ENCODE peak calls at places on chromosomes 16 and 17, in four cellular contexts. One of them, this sample, is unnamed.
A peak's percentile ranks its signal among the peaks of the same experiment; 100 is the strongest.

GRCh38 chr17:19306160-19307111 is 56.1 kb downstream of the B9D1 start:
- DNase-seq in astrocyte of the hippocampus: no peak
- DNase-seq in stimulated activated CD4-positive, alpha-beta T cell treated with anti-CD3 and anti-CD28 coated beads, Interleukin-15, amount 100 ng/mL, for 24 hours: peak; percentile 31
- DNase-seq in GM23338: no peak
- DNase-seq in this sample: no peak

GRCh38 chr17:68198931-68199836 is 48.7 kb upstream of the AMZ2 start:
- DNase-seq in astrocyte of the hippocampus: peak; percentile 39
- DNase-seq in stimulated activated CD4-positive, alpha-beta T cell treated with anti-CD3 and anti-CD28 coated beads, Interleukin-15, amount 100 ng/mL, for 24 hours: peak; percentile 67
- DNase-seq in GM23338: peak; percentile 58
- DNase-seq in this sample: no peak

GRCh38 chr17:69733171-69734014 is 318.9 kb downstream of the MAP2K6 start:
- DNase-seq in astrocyte of the hippocampus: peak; percentile 75
- DNase-seq in stimulated activated CD4-positive, alpha-beta T cell treated with anti-CD3 and anti-CD28 coated beads, Interleukin-15, amount 100 ng/mL, for 24 hours: no peak
- DNase-seq in GM23338: no peak
- DNase-seq in this sample: no peak

GRCh38 chr17:4152471-4152870 is 9.5 kb downstream of the CYB5D2 start:
- DNase-seq in astrocyte of the hippocampus: peak; percentile 25
- DNase-seq in stimulated activated CD4-positive, alpha-beta T cell treated with anti-CD3 and anti-CD28 coated beads, Interleukin-15, amount 100 ng/mL, for 24 hours: no peak
- DNase-seq in GM23338: no peak
- DNase-seq in this sample: no peak

GRCh38 chr17:83155128-83156081 is 76.0 kb downstream of the METRNL start:
- DNase-seq in astrocyte of the hippocampus: no peak
- DNase-seq in stimulated activated CD4-positive, alpha-beta T cell treated with anti-CD3 and anti-CD28 coated beads, Interleukin-15, amount 100 ng/mL, for 24 hours: peak; percentile 39
- DNase-seq in GM23338: no peak
- DNase-seq in this sample: peak; percentile 98

GRCh38 chr17:50459081-50459676 is 9.5 kb downstream of the CHAD start:
- DNase-seq in astrocyte of the hippocampus: no peak
- DNase-seq in stimulated activated CD4-positive, alpha-beta T cell treated with anti-CD3 and anti-CD28 coated beads, Interleukin-15, amount 100 ng/mL, for 24 hours: no peak
- DNase-seq in GM23338: no peak
- DNase-seq in this sample: no peak

GRCh38 chr16:22198547-22199293 is 7.4 kb upstream of the EEF2K start:
- DNase-seq in astrocyte of the hippocampus: no peak
- DNase-seq in stimulated activated CD4-positive, alpha-beta T cell treated with anti-CD3 and anti-CD28 coated beads, Interleukin-15, amount 100 ng/mL, for 24 hours: no peak
- DNase-seq in GM23338: no peak
- DNase-seq in this sample: no peak

GRCh38 chr16:81639931-81640680 is 139.0 kb upstream of the PLCG2 start:
- DNase-seq in astrocyte of the hippocampus: no peak
- DNase-seq in stimulated activated CD4-positive, alpha-beta T cell treated with anti-CD3 and anti-CD28 coated beads, Interleukin-15, amount 100 ng/mL, for 24 hours: no peak
- DNase-seq in GM23338: no peak
- DNase-seq in this sample: no peak

GRCh38 chr16:89826531-89827382 is 1.5 kb upstream of the SPIRE2 start:
- DNase-seq in astrocyte of the hippocampus: no peak
- DNase-seq in stimulated activated CD4-positive, alpha-beta T cell treated with anti-CD3 and anti-CD28 coated beads, Interleukin-15, amount 100 ng/mL, for 24 hours: no peak
- DNase-seq in GM23338: no peak
- DNase-seq in this sample: no peak

GRCh38 chr16:10906914-10907756 is 30.1 kb downstream of the CIITA start:
- DNase-seq in astrocyte of the hippocampus: peak; percentile 52
- DNase-seq in stimulated activated CD4-positive, alpha-beta T cell treated with anti-CD3 and anti-CD28 coated beads, Interleukin-15, amount 100 ng/mL, for 24 hours: no peak
- DNase-seq in GM23338: peak; percentile 27
- DNase-seq in this sample: no peak

GRCh38 chr17:76395980-76396379 is 11.6 kb downstream of the SPHK1 start:
- DNase-seq in astrocyte of the hippocampus: no peak
- DNase-seq in stimulated activated CD4-positive, alpha-beta T cell treated with anti-CD3 and anti-CD28 coated beads, Interleukin-15, amount 100 ng/mL, for 24 hours: no peak
- DNase-seq in GM23338: no peak
- DNase-seq in this sample: no peak

GRCh38 chr16:77190478-77191258 is at the start of gene MON1B:
- DNase-seq in astrocyte of the hippocampus: peak; percentile 99
- DNase-seq in stimulated activated CD4-positive, alpha-beta T cell treated with anti-CD3 and anti-CD28 coated beads, Interleukin-15, amount 100 ng/mL, for 24 hours: peak; percentile 94
- DNase-seq in GM23338: peak; percentile 98
- DNase-seq in this sample: peak; percentile 98

GRCh38 chr17:72193395-72194106 is 72.7 kb downstream of the SOX9 start:
- DNase-seq in astrocyte of the hippocampus: no peak
- DNase-seq in stimulated activated CD4-positive, alpha-beta T cell treated with anti-CD3 and anti-CD28 coated beads, Interleukin-15, amount 100 ng/mL, for 24 hours: no peak
- DNase-seq in GM23338: no peak
- DNase-seq in this sample: no peak

GRCh38 chr17:68184141-68184571 is 63.7 kb upstream of the AMZ2 start:
- DNase-seq in astrocyte of the hippocampus: peak; percentile 81
- DNase-seq in stimulated activated CD4-positive, alpha-beta T cell treated with anti-CD3 and anti-CD28 coated beads, Interleukin-15, amount 100 ng/mL, for 24 hours: no peak
- DNase-seq in GM23338: peak; percentile 50
- DNase-seq in this sample: peak; percentile 79

GRCh38 chr17:50631908-50632571 is 2.6 kb upstream of the ABCC3 start:
- DNase-seq in astrocyte of the hippocampus: no peak
- DNase-seq in stimulated activated CD4-positive, alpha-beta T cell treated with anti-CD3 and anti-CD28 coated beads, Interleukin-15, amount 100 ng/mL, for 24 hours: no peak
- DNase-seq in GM23338: no peak
- DNase-seq in this sample: no peak

GRCh38 chr17:37769050-37769449 is 24.2 kb upstream of the HNF1B start:
- DNase-seq in astrocyte of the hippocampus: no peak
- DNase-seq in stimulated activated CD4-positive, alpha-beta T cell treated with anti-CD3 and anti-CD28 coated beads, Interleukin-15, amount 100 ng/mL, for 24 hours: no peak
- DNase-seq in GM23338: no peak
- DNase-seq in this sample: no peak

GRCh38 chr17:78892936-78893379 is 10.0 kb downstream of the CEP295NL start:
- DNase-seq in astrocyte of the hippocampus: no peak
- DNase-seq in stimulated activated CD4-positive, alpha-beta T cell treated with anti-CD3 and anti-CD28 coated beads, Interleukin-15, amount 100 ng/mL, for 24 hours: no peak
- DNase-seq in GM23338: no peak
- DNase-seq in this sample: no peak

GRCh38 chr16:10466861-10467260 is 81.0 kb downstream of the ATF7IP2 start:
- DNase-seq in astrocyte of the hippocampus: no peak
- DNase-seq in stimulated activated CD4-positive, alpha-beta T cell treated with anti-CD3 and anti-CD28 coated beads, Interleukin-15, amount 100 ng/mL, for 24 hours: no peak
- DNase-seq in GM23338: no peak
- DNase-seq in this sample: no peak

GRCh38 chr17:74972107-74972972 is at the start of gene HID1:
- DNase-seq in astrocyte of the hippocampus: peak; percentile 52
- DNase-seq in stimulated activated CD4-positive, alpha-beta T cell treated with anti-CD3 and anti-CD28 coated beads, Interleukin-15, amount 100 ng/mL, for 24 hours: peak; percentile 82
- DNase-seq in GM23338: peak; percentile 89
- DNase-seq in this sample: no peak

GRCh38 chr17:66915204-66915611 is 49.3 kb upstream of the CACNG4 start:
- DNase-seq in astrocyte of the hippocampus: peak; percentile 43
- DNase-seq in stimulated activated CD4-positive, alpha-beta T cell treated with anti-CD3 and anti-CD28 coated beads, Interleukin-15, amount 100 ng/mL, for 24 hours: no peak
- DNase-seq in GM23338: peak; percentile 31
- DNase-seq in this sample: no peak

GRCh38 chr17:948284-948852 is 31.2 kb downstream of the NXN start:
- DNase-seq in astrocyte of the hippocampus: peak; percentile 65
- DNase-seq in stimulated activated CD4-positive, alpha-beta T cell treated with anti-CD3 and anti-CD28 coated beads, Interleukin-15, amount 100 ng/mL, for 24 hours: no peak
- DNase-seq in GM23338: peak; percentile 83
- DNase-seq in this sample: peak; percentile 89

GRCh38 chr16:58678716-58679115 is 5.9 kb downstream of the SLC38A7 start:
- DNase-seq in astrocyte of the hippocampus: peak; percentile 64
- DNase-seq in stimulated activated CD4-positive, alpha-beta T cell treated with anti-CD3 and anti-CD28 coated beads, Interleukin-15, amount 100 ng/mL, for 24 hours: peak; percentile 19
- DNase-seq in GM23338: no peak
- DNase-seq in this sample: no peak

GRCh38 chr17:19440421-19440820 is 29.4 kb downstream of the RNF112 start:
- DNase-seq in astrocyte of the hippocampus: no peak
- DNase-seq in stimulated activated CD4-positive, alpha-beta T cell treated with anti-CD3 and anti-CD28 coated beads, Interleukin-15, amount 100 ng/mL, for 24 hours: peak; percentile 25
- DNase-seq in GM23338: no peak
- DNase-seq in this sample: no peak

GRCh38 chr16:28915181-28915580 is 9.9 kb downstream of the RABEP2 start:
- DNase-seq in astrocyte of the hippocampus: peak; percentile 29
- DNase-seq in stimulated activated CD4-positive, alpha-beta T cell treated with anti-CD3 and anti-CD28 coated beads, Interleukin-15, amount 100 ng/mL, for 24 hours: no peak
- DNase-seq in GM23338: no peak
- DNase-seq in this sample: no peak

GRCh38 chr16:85513649-85514048 is 99.5 kb upstream of the GSE1 start:
- DNase-seq in astrocyte of the hippocampus: no peak
- DNase-seq in stimulated activated CD4-positive, alpha-beta T cell treated with anti-CD3 and anti-CD28 coated beads, Interleukin-15, amount 100 ng/mL, for 24 hours: no peak
- DNase-seq in GM23338: no peak
- DNase-seq in this sample: no peak

GRCh38 chr17:36813957-36814356 is 123.3 kb upstream of the LHX1 start:
- DNase-seq in astrocyte of the hippocampus: no peak
- DNase-seq in stimulated activated CD4-positive, alpha-beta T cell treated with anti-CD3 and anti-CD28 coated beads, Interleukin-15, amount 100 ng/mL, for 24 hours: no peak
- DNase-seq in GM23338: no peak
- DNase-seq in this sample: no peak

GRCh38 chr17:79306688-79307323 is 232.2 kb downstream of the ENGASE start:
- DNase-seq in astrocyte of the hippocampus: no peak
- DNase-seq in stimulated activated CD4-positive, alpha-beta T cell treated with anti-CD3 and anti-CD28 coated beads, Interleukin-15, amount 100 ng/mL, for 24 hours: no peak
- DNase-seq in GM23338: no peak
- DNase-seq in this sample: no peak

GRCh38 chr17:36824678-36825091 is 112.6 kb upstream of the LHX1 start:
- DNase-seq in astrocyte of the hippocampus: no peak
- DNase-seq in stimulated activated CD4-positive, alpha-beta T cell treated with anti-CD3 and anti-CD28 coated beads, Interleukin-15, amount 100 ng/mL, for 24 hours: no peak
- DNase-seq in GM23338: no peak
- DNase-seq in this sample: no peak

GRCh38 chr16:67425581-67425980 is 5.3 kb upstream of the HSD11B2 start:
- DNase-seq in astrocyte of the hippocampus: no peak
- DNase-seq in stimulated activated CD4-positive, alpha-beta T cell treated with anti-CD3 and anti-CD28 coated beads, Interleukin-15, amount 100 ng/mL, for 24 hours: no peak
- DNase-seq in GM23338: no peak
- DNase-seq in this sample: no peak

GRCh38 chr16:67694611-67695010 is 24.5 kb downstream of the GFOD2 start:
- DNase-seq in astrocyte of the hippocampus: no peak
- DNase-seq in stimulated activated CD4-positive, alpha-beta T cell treated with anti-CD3 and anti-CD28 coated beads, Interleukin-15, amount 100 ng/mL, for 24 hours: no peak
- DNase-seq in GM23338: no peak
- DNase-seq in this sample: no peak

GRCh38 chr16:23267647-23268046 is 34.5 kb upstream of the SCNN1B start:
- DNase-seq in astrocyte of the hippocampus: no peak
- DNase-seq in stimulated activated CD4-positive, alpha-beta T cell treated with anti-CD3 and anti-CD28 coated beads, Interleukin-15, amount 100 ng/mL, for 24 hours: no peak
- DNase-seq in GM23338: no peak
- DNase-seq in this sample: no peak

GRCh38 chr17:40538019-40538935 is 27.0 kb downstream of the CCR7 start:
- DNase-seq in astrocyte of the hippocampus: peak; percentile 78
- DNase-seq in stimulated activated CD4-positive, alpha-beta T cell treated with anti-CD3 and anti-CD28 coated beads, Interleukin-15, amount 100 ng/mL, for 24 hours: no peak
- DNase-seq in GM23338: no peak
- DNase-seq in this sample: no peak

GRCh38 chr16:79703066-79703465 is 102.5 kb upstream of the MAF start:
- DNase-seq in astrocyte of the hippocampus: no peak
- DNase-seq in stimulated activated CD4-positive, alpha-beta T cell treated with anti-CD3 and anti-CD28 coated beads, Interleukin-15, amount 100 ng/mL, for 24 hours: no peak
- DNase-seq in GM23338: no peak
- DNase-seq in this sample: no peak

GRCh38 chr16:54034684-54035083 is 251.9 kb downstream of the IRX3 start:
- DNase-seq in astrocyte of the hippocampus: no peak
- DNase-seq in stimulated activated CD4-positive, alpha-beta T cell treated with anti-CD3 and anti-CD28 coated beads, Interleukin-15, amount 100 ng/mL, for 24 hours: no peak
- DNase-seq in GM23338: no peak
- DNase-seq in this sample: no peak

GRCh38 chr17:74814453-74814852 is 38.3 kb upstream of the NAT9 start:
- DNase-seq in astrocyte of the hippocampus: no peak
- DNase-seq in stimulated activated CD4-positive, alpha-beta T cell treated with anti-CD3 and anti-CD28 coated beads, Interleukin-15, amount 100 ng/mL, for 24 hours: peak; percentile 14
- DNase-seq in GM23338: no peak
- DNase-seq in this sample: no peak

GRCh38 chr17:80365983-80366382 is 49.0 kb upstream of the ENDOV start:
- DNase-seq in astrocyte of the hippocampus: no peak
- DNase-seq in stimulated activated CD4-positive, alpha-beta T cell treated with anti-CD3 and anti-CD28 coated beads, Interleukin-15, amount 100 ng/mL, for 24 hours: no peak
- DNase-seq in GM23338: no peak
- DNase-seq in this sample: no peak

GRCh38 chr16:87830673-87831420 is 38.5 kb downstream of the SLC7A5 start:
- DNase-seq in astrocyte of the hippocampus: no peak
- DNase-seq in stimulated activated CD4-positive, alpha-beta T cell treated with anti-CD3 and anti-CD28 coated beads, Interleukin-15, amount 100 ng/mL, for 24 hours: peak; percentile 13
- DNase-seq in GM23338: no peak
- DNase-seq in this sample: no peak

This sample was measured in osteocyte.